ENCODE peak calls at places on chromosomes 13 and 19, in nine cellular contexts. C is AG04450, Q is IMR-90, I is GM23248, G is heart right ventricle, X is tibial artery, U is tibial nerve, E is hepatocyte, S is dorsolateral prefrontal cortex. K is an unnamed sample.

GRCh38 chr19:419721-420515 is 11.0 kb upstream of the C2CD4C start:
- DNase-seq in C (no peak), Q (no peak), I (no peak), G (no peak), X (no peak), U (no peak), E (no peak), S (no peak), K (no peak)

GRCh38 chr13:109165417-109165904 is 536.0 kb downstream of the MYO16 start:
- DNase-seq in C (no peak), Q (no peak), I (no peak), G (no peak), X (no peak), U (no peak), E (no peak), S (no peak), K (no peak)

GRCh38 chr19:42351079-42351735 is 25.8 kb downstream of the MEGF8 start:
- DNase-seq in C (no peak), Q (no peak), I (no peak), G (no peak), X (no peak), U (no peak), E (no peak), S (no peak), K (no peak)

GRCh38 chr13:60351326-60351725 is 45.7 kb upstream of the TDRD3 start:
- DNase-seq in C (peak; percentile 13), Q (peak; percentile 47), I (peak; percentile 49), G (no peak), X (no peak), U (peak; percentile 12), E (peak; percentile 20), S (no peak), K (peak; percentile 59)

GRCh38 chr19:31825134-31826094 is 476.2 kb upstream of the TSHZ3 start:
- DNase-seq in C (no peak), Q (no peak), I (no peak), G (no peak), X (no peak), U (no peak), E (no peak), S (no peak), K (no peak)

GRCh38 chr19:18122860-18123795 is 25.6 kb downstream of the MAST3 start:
- DNase-seq in C (no peak), Q (no peak), I (no peak), G (no peak), X (no peak), U (no peak), E (no peak), S (no peak), K (no peak)

GRCh38 chr13:49697468-49697867 is 6.2 kb upstream of the EBPL start:
- DNase-seq in C (no peak), Q (no peak), I (no peak), G (no peak), X (no peak), U (no peak), E (no peak), S (no peak), K (no peak)

GRCh38 chr13:106533101-106533939 is 2.1 kb downstream of the EFNB2 start:
- DNase-seq in C (peak; percentile 59), Q (peak; percentile 78), I (peak; percentile 85), G (peak; percentile 84), X (peak; percentile 77), U (peak; percentile 67), E (peak; percentile 95), S (peak; percentile 88), K (peak; percentile 82)

GRCh38 chr13:28530729-28531194 is 35.8 kb upstream of the FLT1 start:
- DNase-seq in C (no peak), Q (no peak), I (peak; percentile 49), G (no peak), X (no peak), U (no peak), E (no peak), S (no peak), K (no peak)

GRCh38 chr13:39887424-39887823 is 232.0 kb downstream of the COG6 start:
- DNase-seq in C (no peak), Q (no peak), I (peak; percentile 9), G (no peak), X (no peak), U (no peak), E (no peak), S (no peak), K (no peak)

GRCh38 chr19:14091086-14091884 is 734 bp upstream of the SAMD1 start:
- DNase-seq in C (no peak), Q (peak; percentile 64), I (peak; percentile 74), G (peak; percentile 56), X (no peak), U (peak; percentile 14), E (peak; percentile 66), S (peak; percentile 77), K (peak; percentile 87)

GRCh38 chr13:44303681-44304432 is 69.8 kb upstream of the SERP2 start:
- DNase-seq in C (no peak), Q (no peak), I (no peak), G (peak; percentile 85), X (peak; percentile 58), U (no peak), E (peak; percentile 36), S (no peak), K (no peak)

GRCh38 chr19:30807263-30807662 is 435.1 kb downstream of the ZNF536 start:
- DNase-seq in C (no peak), Q (no peak), I (no peak), G (no peak), X (no peak), U (no peak), E (no peak), S (no peak), K (peak; percentile 34)

GRCh38 chr13:108769213-108770070 is 140.0 kb downstream of the MYO16 start:
- DNase-seq in C (no peak), Q (no peak), I (no peak), G (no peak), X (no peak), U (no peak), E (peak; percentile 46), S (no peak), K (no peak)

GRCh38 chr19:17829855-17830566 is 8.7 kb upstream of the INSL3 start:
- DNase-seq in C (no peak), Q (peak; percentile 8), I (peak; percentile 58), G (no peak), X (no peak), U (no peak), E (peak; percentile 72), S (peak; percentile 70), K (no peak)

GRCh38 chr13:34346626-34347025 is 528.7 kb downstream of the RFC3 start:
- DNase-seq in C (no peak), Q (no peak), I (peak; percentile 56), G (no peak), X (no peak), U (no peak), E (no peak), S (no peak), K (no peak)

GRCh38 chr13:77904031-77904430 is 14.6 kb downstream of the EDNRB start:
- DNase-seq in C (no peak), Q (no peak), I (no peak), G (no peak), X (no peak), U (no peak), E (no peak), S (no peak), K (no peak)

GRCh38 chr13:77915676-77916075 is 3.0 kb downstream of the EDNRB start:
- DNase-seq in C (no peak), Q (no peak), I (no peak), G (no peak), X (no peak), U (no peak), E (no peak), S (no peak), K (no peak)

GRCh38 chr13:77907653-77908341 is 10.8 kb downstream of the EDNRB start:
- DNase-seq in C (no peak), Q (no peak), I (no peak), G (peak; percentile 38), X (no peak), U (no peak), E (no peak), S (no peak), K (no peak)

DNA sequence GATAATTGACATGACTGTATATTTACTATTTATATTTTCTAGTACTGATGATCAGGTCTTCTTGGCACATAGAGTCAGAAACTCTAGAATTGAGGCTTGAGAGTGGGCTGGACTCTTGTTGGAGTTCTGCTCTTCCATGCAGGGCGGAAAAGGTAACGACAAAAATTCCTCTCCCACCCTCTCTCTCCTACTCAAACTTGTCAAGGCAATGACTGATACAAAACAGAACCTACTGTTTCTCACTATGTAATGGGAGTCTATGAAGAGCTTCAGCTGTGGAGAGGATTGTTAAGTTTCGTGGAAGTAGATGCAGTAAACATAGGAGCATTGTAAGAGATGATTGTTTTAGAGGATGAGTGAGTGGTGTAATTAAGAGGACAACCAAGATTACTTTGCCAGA is 8.8 kb downstream of the EDNRB start:
- DNase-seq in C (no peak), Q (no peak), I (no peak), G (no peak), X (no peak), U (no peak), E (no peak), S (no peak), K (no peak)
- H3K27ac ChIP-seq in C (no peak overlapping the region), Q (no peak overlapping the region), I (no peak overlapping the region), G (no peak overlapping the region), X (no peak overlapping the region), U (peak overlapping the region; percentile 20), E (no peak overlapping the region), S (no peak overlapping the region), K (no peak overlapping the region)

DNA sequence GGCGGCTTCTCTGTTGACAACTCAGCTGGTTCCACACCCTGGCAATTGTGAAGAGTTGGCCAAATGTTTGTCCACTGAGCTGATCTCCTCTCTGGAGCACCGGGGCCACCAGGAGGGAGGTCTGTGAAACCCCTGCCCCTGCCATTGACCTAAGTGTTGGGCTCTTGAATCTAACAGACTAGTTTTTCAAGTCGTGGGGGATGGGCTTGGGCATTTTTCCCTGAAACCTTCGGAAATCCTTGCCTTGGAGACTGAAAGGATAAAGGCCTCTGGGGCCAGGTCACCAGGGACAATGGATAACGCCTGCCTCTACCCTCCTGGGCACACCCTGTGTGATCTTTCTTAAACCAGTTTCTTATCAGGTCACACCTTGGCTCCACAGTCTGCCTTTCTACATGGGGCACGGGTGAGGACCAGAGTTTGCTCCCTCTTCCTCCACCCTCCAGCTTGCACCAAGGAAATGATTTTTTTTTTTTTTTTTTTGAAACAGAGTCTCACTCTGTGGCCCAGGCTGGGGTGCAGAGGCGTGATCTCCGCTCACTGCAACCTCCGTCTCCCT is 930 bp downstream of the GEMIN7 start:
- DNase-seq in C (no peak), Q (no peak), I (no peak), G (no peak), X (no peak), U (no peak), E (no peak), S (no peak), K (no peak)
- H3K27ac ChIP-seq in C (no peak overlapping the region), Q (peak overlapping the region; percentile 93), I (peak overlapping the region; percentile 60), G (peak overlapping the region; percentile 86), X (no peak overlapping the region), U (peak overlapping the region; percentile 80), E (peak overlapping the region; percentile 92), S (no peak overlapping the region), K (peak overlapping the region; percentile 70)

GRCh38 chr13:110493613-110494012 is 67.9 kb downstream of the RAB20 start:
- DNase-seq in C (no peak), Q (no peak), I (no peak), G (no peak), X (no peak), U (no peak), E (no peak), S (no peak), K (no peak)
- H3K27ac ChIP-seq in C (no peak overlapping the region), Q (no peak overlapping the region), I (no peak overlapping the region), G (no peak overlapping the region), X (peak overlapping the region; percentile 65), U (no peak overlapping the region), E (no peak overlapping the region), S (no peak overlapping the region), K (no peak overlapping the region)

GRCh38 chr13:32256243-32256642 is 58.9 kb downstream of the ZAR1L start:
- DNase-seq in C (no peak), Q (no peak), I (no peak), G (no peak), X (no peak), U (no peak), E (no peak), S (no peak), K (no peak)
- H3K27ac ChIP-seq in C (peak overlapping the region; percentile 25), Q (no peak overlapping the region), I (no peak overlapping the region), G (peak overlapping the region; percentile 90), X (peak overlapping the region; percentile 74), U (peak overlapping the region; percentile 71), E (no peak overlapping the region), S (no peak overlapping the region), K (no peak overlapping the region)

K was measured in SJCRH30.